ENCODE peak calls at places on chromosomes 5 and 9, in eight cellular contexts. J is GM12892, U is left colon, V is natural killer cell, W is adipocyte, Z is GM23338, E is HCT116, O is HTR-8/SVneo. T is an unnamed sample.

GRCh38 chr5:170757182-170757601 is 26.3 kb upstream of the GABRP start:
- DNase-seq in O (peak), E (no peak), J (no peak), W (peak), V (no peak), Z (no peak), U (no peak), T (no peak)

GRCh38 chr9:28782630-28783029 is 1209.3 kb upstream of the C9orf72 start:
- DNase-seq in W (no peak), E (no peak), U (no peak), V (no peak), O (no peak), J (no peak), Z (no peak), T (no peak)

GRCh38 chr5:45512521-45512920 is 183.7 kb downstream of the HCN1 start:
- DNase-seq in J (no peak), O (no peak), E (no peak), U (no peak), W (no peak), Z (no peak), V (no peak), T (no peak)

GRCh38 chr9:98778711-98779530 is 17.4 kb downstream of the ANKS6 start:
- DNase-seq in E (no peak), W (no peak), V (no peak), O (no peak), Z (no peak), U (no peak), J (no peak), T (no peak)

GRCh38 chr9:37617837-37618236 is 25.4 kb upstream of the TOMM5 start:
- DNase-seq in V (no peak), J (no peak), U (no peak), O (no peak), Z (peak), E (no peak), W (peak), T (no peak)

GRCh38 chr5:138527170-138527569 is 15.9 kb downstream of the ETF1 start:
- DNase-seq in O (no peak), J (no peak), U (no peak), Z (no peak), W (no peak), V (no peak), E (no peak), T (no peak)

GRCh38 chr5:84118551-84118950 is 266.1 kb downstream of the EDIL3 start:
- DNase-seq in Z (no peak), O (no peak), J (no peak), W (no peak), U (no peak), E (no peak), V (no peak), T (no peak)

GRCh38 chr5:39256472-39256871 is 37.1 kb upstream of the FYB1 start:
- DNase-seq in O (peak), W (peak), U (no peak), V (no peak), Z (no peak), E (no peak), J (no peak), T (no peak)

GRCh38 chr9:108536836-108537601 is 318.8 kb downstream of the ACTL7B start:
- DNase-seq in U (no peak), W (no peak), E (no peak), Z (no peak), J (no peak), V (no peak), O (no peak), T (no peak)

GRCh38 chr5:78654386-78654785 is 5.8 kb upstream of the LHFPL2 start:
- DNase-seq in E (no peak), V (no peak), U (no peak), Z (no peak), O (no peak), J (no peak), W (no peak), T (no peak)

GRCh38 chr9:137266589-137267453 is 10.7 kb upstream of the TOR4A start:
- DNase-seq in V (no peak), U (no peak), W (no peak), J (no peak), O (no peak), E (no peak), Z (no peak), T (no peak)